ENCODE peak calls at places on chromosomes 5 and 9, in nine cellular contexts. K, Z, P, U, L, Q, N, M and X are unnamed samples.

GRCh38 chr9:118578467-118578866 is 790.8 kb downstream of the BRINP1 start:
- DNase-seq in K (peak), Q (no peak), Z (peak), P (no peak), N (no peak), U (peak), M (peak), L (no peak), X (no peak)

GRCh38 chr9:110753734-110754231 is 85.2 kb downstream of the MUSK start:
- DNase-seq in L (no peak), P (no peak), Q (no peak), N (no peak), K (peak), U (peak), Z (peak), M (peak), X (no peak)

GRCh38 chr5:43313854-43314457 is 744 bp upstream of the HMGCS1 start:
- DNase-seq in K (peak), U (no peak), P (no peak), M (no peak), N (no peak), Z (no peak), L (no peak), Q (no peak), X (no peak)

GRCh38 chr9:83154821-83155220 is 91.9 kb upstream of the RASEF start:
- DNase-seq in P (no peak), K (no peak), Z (peak), N (no peak), M (peak), L (no peak), Q (no peak), U (peak), X (no peak)

GRCh38 chr5:139690385-139691274 is 42.5 kb downstream of the CXXC5 start:
- DNase-seq in N (no peak), K (peak), P (no peak), L (peak), U (peak), M (peak), Z (peak), Q (no peak), X (peak)

GRCh38 chr5:145775893-145776444 is 59.2 kb downstream of the PRELID2 start:
- DNase-seq in Q (peak), M (peak), N (no peak), L (no peak), Z (peak), U (peak), K (peak), P (peak), X (no peak)

GRCh38 chr5:2007437-2007905 is 124.7 kb upstream of the IRX4 start:
- DNase-seq in K (no peak), Q (no peak), L (no peak), U (no peak), P (no peak), N (no peak), Z (no peak), M (no peak), X (no peak)

GRCh38 chr5:99061299-99061698 is 132.5 kb upstream of the CHD1 start:
- DNase-seq in Q (no peak), M (no peak), L (no peak), N (no peak), K (no peak), U (no peak), Z (no peak), P (no peak), X (no peak)

GRCh38 chr5:178121450-178122276 is 8.3 kb downstream of the N4BP3 start:
- DNase-seq in N (peak), L (no peak), P (no peak), U (no peak), K (peak), M (peak), Z (peak), Q (no peak), X (peak)

GRCh38 chr5:171451421-171451820 is 32.0 kb downstream of the FGF18 start:
- DNase-seq in P (no peak), N (no peak), M (no peak), U (no peak), L (no peak), Q (no peak), K (no peak), Z (no peak), X (no peak)

GRCh38 chr5:41281215-41281810 is 68.0 kb upstream of the C6 start:
- DNase-seq in U (no peak), Q (no peak), N (no peak), K (no peak), Z (no peak), P (no peak), L (no peak), M (no peak), X (no peak)

GRCh38 chr5:34585601-34586104 is 70.5 kb upstream of the RAI14 start:
- DNase-seq in Q (no peak), U (peak), K (peak), M (peak), P (no peak), L (no peak), N (no peak), Z (peak), X (no peak)

GRCh38 chr9:124779368-124780059 is 2.6 kb downstream of the OLFML2A start:
- DNase-seq in K (peak), M (peak), P (peak), N (peak), Z (peak), Q (no peak), L (peak), U (peak), X (peak)

DNA sequence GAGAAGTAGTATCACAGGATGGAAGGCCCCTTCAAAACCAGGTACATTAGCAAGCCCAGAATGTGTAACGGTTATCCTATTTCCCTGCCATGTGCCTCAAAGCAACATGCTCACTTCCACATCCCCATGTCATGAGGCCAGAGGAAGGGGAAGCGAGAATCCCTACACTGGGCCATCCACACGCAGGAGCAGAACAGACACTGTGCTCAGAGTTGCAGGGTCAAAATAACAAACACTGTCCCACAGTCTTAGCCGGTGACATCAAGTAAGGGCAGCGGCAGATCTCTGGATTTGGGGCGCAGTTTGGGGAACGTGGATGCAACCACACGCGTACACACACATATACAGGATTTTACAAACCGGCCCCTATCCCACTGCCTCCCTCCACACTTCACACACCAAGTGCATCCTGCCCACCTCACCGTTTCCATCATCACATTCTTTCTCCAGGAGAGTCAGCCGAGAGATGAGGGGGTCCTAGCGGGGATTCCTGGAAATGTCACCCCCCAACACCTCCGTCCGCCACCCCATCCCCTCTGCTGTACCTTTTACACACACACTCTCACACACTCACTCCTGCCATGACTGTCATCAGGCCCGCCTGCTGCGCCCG is 774 bp downstream of the APBA1 start:
- DNase-seq in Z (peak), Q (no peak), M (no peak), L (no peak), N (no peak), U (peak), K (no peak), P (no peak), X (no peak)
- H3K4me3 ChIP-seq in Z (peak), Q (peak), M (peak), L (peak), N (peak), U (peak), K (peak), P (peak), X (peak)

GRCh38 chr5:129904102-129904666 is at the start of gene CHSY3:
- DNase-seq in N (peak), U (peak), L (peak), M (peak), P (no peak), Q (peak), K (peak), Z (peak), X (peak)
- H3K4me3 ChIP-seq in N (peak), U (peak), L (peak), M (peak), P (peak), Q (peak), K (peak), Z (peak), X (peak)

GRCh38 chr5:10090074-10090473 is 159.6 kb downstream of the ATPSCKMT start:
- DNase-seq in Z (no peak), N (no peak), K (no peak), L (no peak), P (no peak), M (no peak), U (no peak), Q (no peak), X (no peak)

GRCh38 chr5:10091701-10092100 is 158.0 kb downstream of the ATPSCKMT start:
- DNase-seq in L (no peak), K (no peak), Z (no peak), U (no peak), P (no peak), N (no peak), Q (no peak), M (no peak), X (no peak)
- H3K4me3 ChIP-seq in L (no peak), K (no peak), Z (no peak), U (no peak), P (no peak), N (no peak), Q (no peak), M (no peak), X (no peak)

GRCh38 chr9:109109962-109110325 is 9.8 kb downstream of the TMEM245 start:
- DNase-seq in M (peak), P (no peak), N (no peak), K (no peak), L (no peak), Z (peak), Q (no peak), U (no peak), X (no peak)

GRCh38 chr9:109113239-109113638 is 6.5 kb downstream of the TMEM245 start:
- DNase-seq in L (no peak), K (no peak), M (no peak), Z (no peak), U (no peak), N (no peak), P (no peak), Q (no peak), X (no peak)

GRCh38 chr9:109108318-109108717 is 11.4 kb downstream of the TMEM245 start:
- DNase-seq in Q (no peak), P (no peak), M (peak), L (no peak), Z (peak), U (no peak), K (peak), N (no peak), X (no peak)

GRCh38 chr9:109107402-109108240 is 12.1 kb downstream of the TMEM245 start:
- DNase-seq in K (peak), N (no peak), P (no peak), U (peak), Z (peak), L (no peak), Q (no peak), M (peak), X (no peak)

DNA sequence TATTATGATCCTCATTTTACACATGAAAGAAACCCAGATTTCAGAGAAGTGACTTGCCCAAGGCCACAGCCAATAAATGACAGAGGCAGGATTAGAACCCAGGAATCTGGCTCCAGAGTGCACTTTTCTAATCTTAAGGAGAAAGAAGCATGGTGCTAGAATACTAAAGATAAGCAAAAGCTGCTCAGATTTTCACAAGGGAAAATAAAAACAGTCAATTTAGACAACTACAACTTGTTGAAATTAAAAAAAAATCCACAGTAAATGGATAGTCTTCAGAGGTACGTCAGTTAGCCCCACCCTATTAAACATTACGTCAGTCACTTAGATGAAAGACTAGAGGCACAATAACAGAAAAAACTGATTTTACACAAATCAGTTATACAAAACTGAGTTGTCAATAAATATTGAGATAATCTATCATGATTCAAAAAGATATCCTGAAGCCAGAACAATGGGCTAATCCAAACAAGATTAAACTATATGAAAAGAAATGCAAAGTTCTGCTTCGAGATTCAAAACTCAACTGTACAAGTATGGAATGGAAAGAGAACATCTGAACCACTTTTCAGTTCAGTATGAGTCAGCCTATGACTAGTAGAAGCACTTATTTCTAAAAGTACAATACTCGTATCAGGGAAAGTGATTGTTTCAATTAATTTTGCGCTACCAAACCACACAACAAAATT is 9.3 kb downstream of the TMEM245 start:
- DNase-seq in M (peak), N (no peak), Q (no peak), P (no peak), Z (peak), U (peak), K (peak), L (no peak), X (no peak)
- H3K4me3 ChIP-seq in M (peak), N (no peak), Q (peak), P (no peak), Z (no peak), U (peak), K (peak), L (no peak), X (no peak)

GRCh38 chr5:61167382-61167781 is 5.1 kb upstream of the SMIM15 start:
- DNase-seq in Z (peak), N (no peak), P (peak), U (peak), K (peak), M (peak), Q (no peak), L (peak), X (peak)

GRCh38 chr5:61162010-61162831 is at the start of gene SMIM15:
- DNase-seq in N (peak), K (peak), M (peak), P (peak), U (peak), Z (peak), L (peak), Q (peak), X (peak)

GRCh38 chr5:61160497-61160896 is 1.8 kb downstream of the SMIM15 start:
- DNase-seq in M (no peak), K (no peak), L (no peak), Z (no peak), P (no peak), Q (no peak), N (no peak), U (no peak), X (no peak)

GRCh38 chr5:61162832-61163567 is 732 bp upstream of the SMIM15 start:
- DNase-seq in K (peak), Z (peak), Q (no peak), M (peak), N (peak), L (peak), U (no peak), P (no peak), X (peak)

GRCh38 chr5:61163905-61164304 is 1.6 kb upstream of the SMIM15 start:
- DNase-seq in L (no peak), M (no peak), Q (no peak), N (no peak), Z (no peak), U (no peak), K (no peak), P (no peak), X (peak)
- H3K4me3 ChIP-seq in L (no peak), M (no peak), Q (no peak), N (no peak), Z (peak), U (peak), K (no peak), P (no peak), X (no peak)

GRCh38 chr5:36153727-36154126 is 1.8 kb downstream of the SKP2 start:
- DNase-seq in Z (no peak), K (no peak), M (no peak), L (no peak), P (no peak), Q (no peak), N (no peak), U (no peak), X (no peak)
- H3K4me3 ChIP-seq in Z (no peak), K (no peak), M (no peak), L (no peak), P (no peak), Q (no peak), N (no peak), U (peak), X (no peak)

GRCh38 chr9:16126042-16126441 is 573.2 kb downstream of the CCDC171 start:
- DNase-seq in Q (no peak), N (no peak), P (no peak), K (no peak), U (no peak), M (peak), Z (peak), L (no peak), X (no peak)
- H3K4me3 ChIP-seq in Q (no peak), N (no peak), P (no peak), K (no peak), U (no peak), M (no peak), Z (no peak), L (no peak), X (no peak)

DNA sequence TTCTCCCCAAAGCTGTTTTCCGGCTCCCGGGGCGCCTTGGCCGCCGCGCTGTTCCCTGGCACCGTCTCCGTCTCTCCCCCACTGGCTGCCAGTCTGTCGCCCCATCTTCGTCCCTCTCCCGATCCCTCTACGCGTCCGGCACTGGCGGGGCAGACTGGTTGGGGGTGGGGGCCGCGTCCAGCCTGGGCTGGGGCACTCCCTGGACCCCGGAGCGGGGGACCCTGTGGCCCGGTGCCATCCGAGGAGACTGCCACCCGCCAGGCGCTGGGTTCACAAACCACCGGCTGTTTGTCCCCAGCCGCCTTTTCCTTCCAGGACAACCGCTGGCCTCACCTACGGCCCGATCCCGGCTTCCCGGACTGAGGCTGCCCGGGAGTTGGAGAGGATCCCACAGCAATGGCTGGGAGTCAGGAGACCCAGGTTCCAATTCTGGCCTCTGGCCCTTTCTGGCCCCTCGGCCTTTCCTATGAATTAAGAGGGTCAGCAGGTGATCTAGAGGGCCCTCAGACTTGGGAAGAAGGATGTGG is 1.0 kb upstream of the FIBCD1 start:
- DNase-seq in U (no peak), P (no peak), N (no peak), M (no peak), K (no peak), L (no peak), Z (no peak), Q (no peak), X (peak)
- H3K4me3 ChIP-seq in U (no peak), P (no peak), N (peak), M (no peak), K (no peak), L (peak), Z (no peak), Q (peak), X (peak)